ENCODE peak calls at places on chromosomes 16 and 17, in seven cellular contexts. O, J, D, K, M, L and A are unnamed samples.

GRCh38 chr17:41967141-41967920 is 736 bp downstream of the CNP start:
- DNase-seq in O (peak), J (peak), D (no peak), K (no peak), M (peak), L (no peak), A (peak)

GRCh38 chr17:50986989-50987660 is 121.0 kb upstream of the TOB1 start:
- DNase-seq in O (no peak), J (peak), D (no peak), K (no peak), M (no peak), L (no peak), A (peak)

GRCh38 chr16:870856-871561 is 70.5 kb upstream of the GNG13 start:
- DNase-seq in O (no peak), J (no peak), D (no peak), K (no peak), M (no peak), L (no peak), A (no peak)

GRCh38 chr16:58339452-58339938 is 44.7 kb upstream of the PRSS54 start:
- DNase-seq in O (no peak), J (peak), D (no peak), K (no peak), M (no peak), L (peak), A (peak)

GRCh38 chr16:49490321-49490705 is 116.7 kb downstream of the C16orf78 start:
- DNase-seq in O (no peak), J (no peak), D (peak), K (no peak), M (no peak), L (no peak), A (no peak)

GRCh38 chr16:10122546-10122945 is 59.7 kb downstream of the GRIN2A start:
- DNase-seq in O (no peak), J (peak), D (no peak), K (peak), M (no peak), L (peak), A (peak)

GRCh38 chr17:58083491-58084316 is 485 bp downstream of the DYNLL2 start:
- DNase-seq in O (no peak), J (peak), D (peak), K (peak), M (peak), L (peak), A (peak)

GRCh38 chr17:64092111-64092510 is 37.8 kb downstream of the ERN1 start:
- DNase-seq in O (no peak), J (no peak), D (no peak), K (no peak), M (no peak), L (no peak), A (no peak)

GRCh38 chr16:30356401-30357084 is 1.4 kb upstream of the CD2BP2 start:
- DNase-seq in O (no peak), J (no peak), D (no peak), K (no peak), M (no peak), L (no peak), A (peak)

GRCh38 chr17:19371259-19372003 is 6.9 kb upstream of the MAPK7 start:
- DNase-seq in O (no peak), J (no peak), D (no peak), K (no peak), M (peak), L (no peak), A (no peak)

GRCh38 chr17:83065660-83066542 is 13.5 kb upstream of the METRNL start:
- DNase-seq in O (peak), J (no peak), D (peak), K (no peak), M (peak), L (no peak), A (no peak)

GRCh38 chr16:739560-740458 is 988 bp downstream of the CIAO3 start:
- DNase-seq in O (no peak), J (no peak), D (peak), K (no peak), M (no peak), L (no peak), A (no peak)

GRCh38 chr17:27667656-27668487 is 36.9 kb downstream of the LGALS9 start:
- DNase-seq in O (no peak), J (no peak), D (peak), K (no peak), M (no peak), L (no peak), A (no peak)

GRCh38 chr17:12231027-12231682 is 210.5 kb downstream of the MAP2K4 start:
- DNase-seq in O (no peak), J (peak), D (no peak), K (no peak), M (no peak), L (peak), A (peak)

GRCh38 chr16:12449795-12450194 is 353.9 kb downstream of the CPPED1 start:
- DNase-seq in O (no peak), J (no peak), D (no peak), K (no peak), M (no peak), L (no peak), A (peak)

GRCh38 chr17:76089680-76090516 is 10.9 kb downstream of the ZACN start:
- DNase-seq in O (no peak), J (no peak), D (no peak), K (no peak), M (no peak), L (no peak), A (no peak)

GRCh38 chr16:86718118-86718517 is 139.8 kb downstream of the FOXL1 start:
- DNase-seq in O (no peak), J (peak), D (no peak), K (peak), M (no peak), L (peak), A (no peak)

GRCh38 chr17:46727572-46728348 is 90.7 kb downstream of the WNT3 start:
- DNase-seq in O (no peak), J (peak), D (no peak), K (no peak), M (no peak), L (peak), A (peak)

GRCh38 chr17:76528156-76528527 is 9.4 kb downstream of the CYGB start:
- DNase-seq in O (no peak), J (peak), D (no peak), K (no peak), M (no peak), L (no peak), A (no peak)

GRCh38 chr17:34351041-34351575 is 5.2 kb upstream of the CCL13 start:
- DNase-seq in O (no peak), J (no peak), D (no peak), K (no peak), M (no peak), L (no peak), A (no peak)

GRCh38 chr16:2586241-2586640 is 48.4 kb downstream of the PDPK1 start:
- DNase-seq in O (no peak), J (no peak), D (peak), K (no peak), M (no peak), L (no peak), A (no peak)

GRCh38 chr16:12043953-12044352 is 67.4 kb downstream of the SNX29 start:
- DNase-seq in O (no peak), J (no peak), D (no peak), K (no peak), M (no peak), L (no peak), A (no peak)

GRCh38 chr16:66374176-66374575 is 7.7 kb downstream of the CDH5 start:
- DNase-seq in O (no peak), J (no peak), D (no peak), K (no peak), M (no peak), L (no peak), A (no peak)

GRCh38 chr17:5049314-5049819 is 14.1 kb upstream of the SLC52A1 start:
- DNase-seq in O (no peak), J (no peak), D (no peak), K (no peak), M (no peak), L (no peak), A (no peak)

GRCh38 chr16:8788578-8789172 is 8.8 kb downstream of the TMEM186 start:
- DNase-seq in O (no peak), J (no peak), D (no peak), K (peak), M (no peak), L (no peak), A (no peak)

GRCh38 chr17:41863074-41863843 is 2.0 kb downstream of the KLHL11 start:
- DNase-seq in O (no peak), J (no peak), D (no peak), K (no peak), M (no peak), L (no peak), A (no peak)

GRCh38 chr17:79046501-79047280 is 22.7 kb downstream of the C1QTNF1 start:
- DNase-seq in O (no peak), J (no peak), D (peak), K (no peak), M (no peak), L (no peak), A (peak)

GRCh38 chr17:73645050-73645871 is 1.0 kb upstream of the SDK2 start:
- DNase-seq in O (no peak), J (no peak), D (peak), K (peak), M (no peak), L (peak), A (peak)

GRCh38 chr17:16286009-16286946 is 67.0 kb downstream of the CENPV start:
- DNase-seq in O (peak), J (peak), D (peak), K (peak), M (peak), L (peak), A (peak)

GRCh38 chr17:51298508-51299371 is 38.4 kb downstream of the UTP18 start:
- DNase-seq in O (no peak), J (peak), D (no peak), K (peak), M (peak), L (peak), A (peak)

GRCh38 chr17:66115246-66115645 is 76.7 kb downstream of the CEP112 start:
- DNase-seq in O (no peak), J (no peak), D (no peak), K (no peak), M (no peak), L (no peak), A (peak)

GRCh38 chr17:76523084-76524037 is 14.1 kb downstream of the CYGB start:
- DNase-seq in O (no peak), J (peak), D (peak), K (peak), M (peak), L (peak), A (peak)

GRCh38 chr17:19928299-19928698 is 49.3 kb downstream of the AKAP10 start:
- DNase-seq in O (no peak), J (no peak), D (no peak), K (no peak), M (no peak), L (no peak), A (peak)

GRCh38 chr17:47763913-47764582 is 31.0 kb downstream of the TBX21 start:
- DNase-seq in O (no peak), J (peak), D (no peak), K (no peak), M (no peak), L (no peak), A (peak)

GRCh38 chr17:50665838-50666237 is 31.2 kb downstream of the ABCC3 start:
- DNase-seq in O (no peak), J (no peak), D (no peak), K (no peak), M (no peak), L (no peak), A (no peak)

GRCh38 chr16:27414803-27415431 is 12.9 kb downstream of the IL21R start:
- DNase-seq in O (no peak), J (no peak), D (no peak), K (no peak), M (no peak), L (no peak), A (no peak)

GRCh38 chr16:67429799-67430503 is 970 bp upstream of the HSD11B2 start:
- DNase-seq in O (no peak), J (no peak), D (no peak), K (no peak), M (no peak), L (no peak), A (no peak)
- H3K27ac ChIP-seq in O (no peak), J (no peak), D (no peak), K (no peak), M (peak), L (peak), A (no peak)

GRCh38 chr17:40089085-40089895 is 11.1 kb downstream of the NR1D1 start:
- DNase-seq in O (no peak), J (no peak), D (no peak), K (no peak), M (peak), L (no peak), A (no peak)
- H3K27ac ChIP-seq in O (peak), J (no peak), D (no peak), K (no peak), M (no peak), L (no peak), A (no peak)

DNA sequence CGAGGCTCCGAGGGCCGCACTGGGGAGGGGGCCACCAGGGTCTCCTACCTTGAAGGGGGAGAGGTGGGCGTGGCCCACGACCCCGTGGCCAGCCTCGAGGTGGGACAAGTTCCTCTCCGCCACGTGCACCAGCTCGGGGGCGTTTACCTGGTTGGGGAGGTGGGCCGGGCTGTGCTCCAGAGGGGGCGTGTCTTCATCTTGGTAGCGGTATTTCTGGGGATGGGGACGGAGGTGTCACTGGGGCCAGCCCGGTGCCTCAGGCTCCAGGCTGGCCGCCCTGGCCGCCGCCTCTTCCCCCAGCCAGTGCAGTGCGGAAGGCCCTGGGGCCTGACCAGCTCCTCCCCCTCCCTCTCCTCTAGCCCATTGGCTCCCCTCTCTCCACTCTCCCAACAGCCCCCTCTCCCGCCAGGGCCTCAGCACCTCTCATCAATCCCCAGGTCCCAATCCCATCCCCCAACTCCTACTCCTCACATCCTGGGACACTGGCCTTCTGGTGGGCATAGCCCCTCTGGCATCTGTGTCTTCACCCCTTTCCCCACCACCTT is 11.5 kb downstream of the DLG4 start:
- DNase-seq in O (no peak), J (no peak), D (no peak), K (no peak), M (peak), L (no peak), A (no peak)
- H3K27ac ChIP-seq in O (no peak), J (no peak), D (no peak), K (no peak), M (no peak), L (no peak), A (no peak)

GRCh38 chr16:17364319-17365210 is 106.2 kb downstream of the XYLT1 start:
- DNase-seq in O (no peak), J (no peak), D (no peak), K (peak), M (peak), L (no peak), A (peak)
- H3K27ac ChIP-seq in O (peak), J (no peak), D (no peak), K (peak), M (peak), L (no peak), A (peak)

GRCh38 chr17:82035956-82036633 is 1.4 kb downstream of the DCXR start:
- DNase-seq in O (no peak), J (peak), D (no peak), K (no peak), M (peak), L (no peak), A (no peak)
- H3K27ac ChIP-seq in O (peak), J (no peak), D (peak), K (no peak), M (peak), L (no peak), A (no peak)

DNA sequence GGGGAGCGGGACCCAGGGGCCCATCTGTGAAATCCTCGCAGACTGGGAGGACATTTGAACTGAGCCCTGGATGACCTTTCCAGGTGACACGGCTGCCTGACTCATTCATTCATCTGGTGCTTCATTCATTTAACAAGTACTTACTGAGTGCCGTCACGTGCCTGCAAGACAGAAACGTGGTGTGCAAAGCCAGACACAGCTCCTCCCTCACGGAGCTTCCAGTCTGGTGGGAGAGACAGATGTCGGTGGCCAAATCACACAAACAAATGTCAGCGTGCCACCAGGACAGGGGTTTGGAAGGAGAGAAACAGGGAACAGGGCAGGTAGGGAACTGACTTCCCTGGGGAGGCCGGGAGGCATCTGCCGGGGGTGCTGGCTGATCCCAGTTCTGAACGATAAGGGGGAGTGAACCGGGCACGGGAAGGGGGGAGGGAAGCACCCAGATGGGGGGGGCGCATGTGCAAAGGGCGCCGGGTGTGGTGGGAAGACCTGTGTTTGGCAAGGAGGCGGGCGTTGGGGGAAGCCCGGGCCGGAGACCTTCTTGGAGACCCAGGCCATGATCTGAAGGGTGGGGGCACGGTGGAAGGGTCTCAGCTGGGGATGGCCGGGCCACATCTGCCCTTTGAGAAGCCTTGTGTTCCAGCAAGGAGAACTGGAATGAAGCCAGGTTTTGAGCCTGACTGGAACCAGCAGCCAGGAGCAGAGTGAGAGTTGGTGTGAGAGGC is 93.6 kb upstream of the CIBAR2 start:
- DNase-seq in O (no peak), J (no peak), D (no peak), K (peak), M (peak), L (peak), A (peak)
- H3K27ac ChIP-seq in O (peak), J (no peak), D (no peak), K (peak), M (peak), L (no peak), A (peak)

GRCh38 chr17:9726291-9726690 is 65.1 kb downstream of the DHRS7C start:
- DNase-seq in O (no peak), J (no peak), D (no peak), K (no peak), M (no peak), L (no peak), A (no peak)

GRCh38 chr17:9728564-9728963 is 62.8 kb downstream of the DHRS7C start:
- DNase-seq in O (no peak), J (no peak), D (no peak), K (no peak), M (no peak), L (no peak), A (no peak)

GRCh38 chr17:9728005-9728404 is 63.4 kb downstream of the DHRS7C start:
- DNase-seq in O (no peak), J (no peak), D (no peak), K (no peak), M (no peak), L (no peak), A (no peak)

GRCh38 chr17:9729034-9729650 is 62.2 kb downstream of the DHRS7C start:
- DNase-seq in O (no peak), J (peak), D (no peak), K (peak), M (no peak), L (peak), A (peak)

GRCh38 chr17:9729735-9730420 is 61.5 kb downstream of the DHRS7C start:
- DNase-seq in O (no peak), J (peak), D (no peak), K (no peak), M (no peak), L (peak), A (peak)
- H3K27ac ChIP-seq in O (no peak), J (no peak), D (no peak), K (peak), M (no peak), L (peak), A (no peak)

DNA sequence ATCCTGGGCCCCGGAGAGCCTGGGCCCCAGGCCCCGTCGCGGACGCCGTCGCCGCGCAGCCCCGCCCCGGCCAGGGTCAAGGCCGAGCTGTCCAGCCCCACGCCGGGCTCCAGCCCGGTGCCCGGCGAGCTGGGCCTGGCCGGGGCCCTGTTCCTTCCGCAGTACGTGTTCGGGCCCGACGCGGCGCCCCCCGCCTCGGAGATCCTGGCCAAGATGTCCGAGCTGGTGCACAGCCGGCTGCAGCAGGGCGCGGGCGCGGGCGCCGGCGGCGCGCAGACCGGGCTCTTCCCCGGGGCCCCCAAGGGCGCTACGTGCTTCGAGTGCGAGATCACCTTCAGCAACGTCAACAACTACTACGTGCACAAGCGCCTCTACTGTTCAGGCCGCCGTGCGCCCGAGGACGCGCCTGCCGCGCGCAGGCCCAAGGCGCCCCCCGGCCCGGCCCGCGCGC is 36.8 kb upstream of the ZC3H18 start:
- DNase-seq in O (no peak), J (peak), D (no peak), K (no peak), M (no peak), L (no peak), A (peak)
- H3K27ac ChIP-seq in O (peak), J (no peak), D (peak), K (no peak), M (no peak), L (peak), A (no peak)